ENCODE peak calls at places on chromosomes 1 and 21, in ten cellular contexts. One of them, this sample, is unnamed.

GRCh38 chr1:79006564-79006963 is at the start of gene ADGRL4:
- DNase-seq in activated CD8-positive, alpha-beta T cell treated with anti-CD3 and anti-CD28 coated beads for 36 hours: no peak
- DNase-seq in pancreas: peak; percentile 9
- DNase-seq in OCI-LY7: no peak
- DNase-seq in IMR-90: peak; percentile 50
- DNase-seq in AG09319: peak; percentile 4
- DNase-seq in astrocyte: peak; percentile 71
- DNase-seq in stomach: no peak
- DNase-seq in RWPE1: peak; percentile 3
- DNase-seq in upper lobe of right lung: peak; percentile 57
- DNase-seq in this sample: no peak

GRCh38 chr1:223331929-223332328 is 32.0 kb downstream of the SUSD4 start:
- DNase-seq in astrocyte: peak; percentile 85
- DNase-seq in upper lobe of right lung: no peak
- DNase-seq in AG09319: peak; percentile 5
- DNase-seq in pancreas: no peak
- DNase-seq in activated CD8-positive, alpha-beta T cell treated with anti-CD3 and anti-CD28 coated beads for 36 hours: no peak
- DNase-seq in OCI-LY7: no peak
- DNase-seq in stomach: no peak
- DNase-seq in RWPE1: peak; percentile 50
- DNase-seq in IMR-90: peak; percentile 72
- DNase-seq in this sample: no peak

GRCh38 chr1:50412813-50413476 is 10.3 kb downstream of the DMRTA2 start:
- DNase-seq in activated CD8-positive, alpha-beta T cell treated with anti-CD3 and anti-CD28 coated beads for 36 hours: no peak
- DNase-seq in AG09319: no peak
- DNase-seq in RWPE1: no peak
- DNase-seq in OCI-LY7: no peak
- DNase-seq in pancreas: no peak
- DNase-seq in upper lobe of right lung: no peak
- DNase-seq in stomach: no peak
- DNase-seq in astrocyte: no peak
- DNase-seq in IMR-90: no peak
- DNase-seq in this sample: no peak

GRCh38 chr1:47002211-47002610 is 21.3 kb upstream of the CYP4X1 start:
- DNase-seq in pancreas: no peak
- DNase-seq in astrocyte: no peak
- DNase-seq in stomach: no peak
- DNase-seq in OCI-LY7: peak; percentile 1
- DNase-seq in upper lobe of right lung: no peak
- DNase-seq in AG09319: no peak
- DNase-seq in IMR-90: no peak
- DNase-seq in RWPE1: peak; percentile 13
- DNase-seq in activated CD8-positive, alpha-beta T cell treated with anti-CD3 and anti-CD28 coated beads for 36 hours: no peak
- DNase-seq in this sample: no peak

GRCh38 chr1:208081972-208082371 is 162.2 kb downstream of the PLXNA2 start:
- DNase-seq in pancreas: no peak
- DNase-seq in AG09319: no peak
- DNase-seq in RWPE1: no peak
- DNase-seq in upper lobe of right lung: no peak
- DNase-seq in astrocyte: no peak
- DNase-seq in OCI-LY7: no peak
- DNase-seq in IMR-90: no peak
- DNase-seq in activated CD8-positive, alpha-beta T cell treated with anti-CD3 and anti-CD28 coated beads for 36 hours: no peak
- DNase-seq in stomach: no peak
- DNase-seq in this sample: no peak

GRCh38 chr1:178540204-178540603 is 27.3 kb downstream of the TEX35 start:
- DNase-seq in activated CD8-positive, alpha-beta T cell treated with anti-CD3 and anti-CD28 coated beads for 36 hours: no peak
- DNase-seq in AG09319: no peak
- DNase-seq in upper lobe of right lung: no peak
- DNase-seq in astrocyte: no peak
- DNase-seq in pancreas: no peak
- DNase-seq in stomach: no peak
- DNase-seq in RWPE1: no peak
- DNase-seq in IMR-90: peak; percentile 8
- DNase-seq in OCI-LY7: no peak
- DNase-seq in this sample: no peak

GRCh38 chr1:229860926-229861325 is 206.1 kb upstream of the GALNT2 start:
- DNase-seq in stomach: no peak
- DNase-seq in AG09319: no peak
- DNase-seq in IMR-90: no peak
- DNase-seq in pancreas: no peak
- DNase-seq in upper lobe of right lung: no peak
- DNase-seq in OCI-LY7: no peak
- DNase-seq in RWPE1: no peak
- DNase-seq in activated CD8-positive, alpha-beta T cell treated with anti-CD3 and anti-CD28 coated beads for 36 hours: no peak
- DNase-seq in astrocyte: no peak
- DNase-seq in this sample: no peak

GRCh38 chr1:110430366-110430765 is 20.6 kb upstream of the PROK1 start:
- DNase-seq in astrocyte: no peak
- DNase-seq in upper lobe of right lung: no peak
- DNase-seq in RWPE1: no peak
- DNase-seq in AG09319: no peak
- DNase-seq in stomach: no peak
- DNase-seq in OCI-LY7: peak; percentile 19
- DNase-seq in IMR-90: no peak
- DNase-seq in activated CD8-positive, alpha-beta T cell treated with anti-CD3 and anti-CD28 coated beads for 36 hours: no peak
- DNase-seq in pancreas: no peak
- DNase-seq in this sample: no peak

GRCh38 chr21:41750051-41750450 is 16.8 kb downstream of the RIPK4 start:
- DNase-seq in stomach: no peak
- DNase-seq in OCI-LY7: no peak
- DNase-seq in AG09319: no peak
- DNase-seq in pancreas: no peak
- DNase-seq in RWPE1: no peak
- DNase-seq in activated CD8-positive, alpha-beta T cell treated with anti-CD3 and anti-CD28 coated beads for 36 hours: no peak
- DNase-seq in upper lobe of right lung: no peak
- DNase-seq in IMR-90: peak; percentile 8
- DNase-seq in astrocyte: no peak
- DNase-seq in this sample: no peak

GRCh38 chr1:32464191-32464715 is 619 bp upstream of the ZBTB8B start:
- DNase-seq in pancreas: no peak
- DNase-seq in stomach: no peak
- DNase-seq in AG09319: no peak
- DNase-seq in astrocyte: no peak
- DNase-seq in OCI-LY7: no peak
- DNase-seq in upper lobe of right lung: no peak
- DNase-seq in IMR-90: peak; percentile 4
- DNase-seq in RWPE1: no peak
- DNase-seq in activated CD8-positive, alpha-beta T cell treated with anti-CD3 and anti-CD28 coated beads for 36 hours: no peak
- DNase-seq in this sample: no peak

GRCh38 chr1:204996981-204997380 is 46.0 kb upstream of the CNTN2 start:
- DNase-seq in stomach: no peak
- DNase-seq in upper lobe of right lung: no peak
- DNase-seq in IMR-90: no peak
- DNase-seq in activated CD8-positive, alpha-beta T cell treated with anti-CD3 and anti-CD28 coated beads for 36 hours: no peak
- DNase-seq in pancreas: no peak
- DNase-seq in OCI-LY7: no peak
- DNase-seq in astrocyte: no peak
- DNase-seq in AG09319: no peak
- DNase-seq in RWPE1: no peak
- DNase-seq in this sample: no peak

GRCh38 chr1:240344918-240345317 is 253.2 kb downstream of the FMN2 start:
- DNase-seq in RWPE1: no peak
- DNase-seq in activated CD8-positive, alpha-beta T cell treated with anti-CD3 and anti-CD28 coated beads for 36 hours: no peak
- DNase-seq in upper lobe of right lung: no peak
- DNase-seq in OCI-LY7: no peak
- DNase-seq in IMR-90: peak; percentile 61
- DNase-seq in astrocyte: peak; percentile 40
- DNase-seq in pancreas: no peak
- DNase-seq in stomach: no peak
- DNase-seq in AG09319: no peak
- DNase-seq in this sample: no peak

GRCh38 chr21:44986471-44987291 is 46.9 kb downstream of the SLX9 start:
- DNase-seq in IMR-90: no peak
- DNase-seq in astrocyte: no peak
- DNase-seq in stomach: no peak
- DNase-seq in activated CD8-positive, alpha-beta T cell treated with anti-CD3 and anti-CD28 coated beads for 36 hours: no peak
- DNase-seq in pancreas: no peak
- DNase-seq in OCI-LY7: no peak
- DNase-seq in upper lobe of right lung: peak; percentile 63
- DNase-seq in RWPE1: no peak
- DNase-seq in AG09319: no peak
- DNase-seq in this sample: no peak

GRCh38 chr1:201876148-201876547 is 12.6 kb upstream of the SHISA4 start:
- DNase-seq in RWPE1: no peak
- DNase-seq in OCI-LY7: no peak
- DNase-seq in astrocyte: no peak
- DNase-seq in upper lobe of right lung: no peak
- DNase-seq in IMR-90: peak; percentile 27
- DNase-seq in AG09319: no peak
- DNase-seq in stomach: no peak
- DNase-seq in activated CD8-positive, alpha-beta T cell treated with anti-CD3 and anti-CD28 coated beads for 36 hours: no peak
- DNase-seq in pancreas: peak; percentile 5
- DNase-seq in this sample: no peak

GRCh38 chr1:94011709-94012590 is 102.7 kb upstream of the GCLM start:
- DNase-seq in stomach: no peak
- DNase-seq in AG09319: no peak
- DNase-seq in astrocyte: peak; percentile 35
- DNase-seq in IMR-90: peak; percentile 24
- DNase-seq in upper lobe of right lung: no peak
- DNase-seq in OCI-LY7: no peak
- DNase-seq in RWPE1: no peak
- DNase-seq in activated CD8-positive, alpha-beta T cell treated with anti-CD3 and anti-CD28 coated beads for 36 hours: no peak
- DNase-seq in pancreas: no peak
- DNase-seq in this sample: no peak

DNA sequence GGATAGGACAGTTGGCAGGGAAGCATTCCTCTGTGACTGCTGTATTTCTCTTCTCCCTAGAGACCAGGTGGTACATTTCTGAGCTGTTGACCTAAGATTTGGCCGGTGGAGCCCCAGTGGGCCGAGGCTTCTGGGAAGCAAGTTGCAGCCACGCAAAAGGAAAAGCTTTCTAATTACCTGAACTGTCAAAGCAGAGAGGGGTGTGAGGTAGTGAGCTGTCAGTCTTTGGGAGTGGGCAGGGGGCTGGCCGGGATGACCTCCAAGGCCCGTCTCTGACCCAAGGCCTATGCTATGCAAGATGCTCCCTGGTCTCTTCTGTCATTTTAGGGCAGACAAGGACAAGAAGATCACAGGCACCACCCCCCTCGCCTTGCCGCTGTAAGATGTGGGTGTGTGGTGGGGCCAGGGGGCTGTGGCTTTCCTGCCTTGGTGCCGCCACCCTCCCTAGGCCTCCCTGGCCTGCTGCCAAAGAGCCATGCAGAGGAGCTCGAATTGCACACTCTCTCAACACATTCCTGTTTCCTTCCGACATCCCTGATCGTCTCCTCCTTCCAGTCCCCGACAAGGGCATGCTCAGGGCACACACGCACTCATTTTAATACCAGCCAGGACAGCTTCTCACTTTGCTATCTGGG is 7.7 kb downstream of the PADI1 start:
- DNase-seq in IMR-90: peak; percentile 73
- DNase-seq in upper lobe of right lung: peak; percentile 73
- DNase-seq in astrocyte: peak; percentile 78
- DNase-seq in stomach: peak; percentile 33
- DNase-seq in RWPE1: peak; percentile 64
- DNase-seq in activated CD8-positive, alpha-beta T cell treated with anti-CD3 and anti-CD28 coated beads for 36 hours: peak; percentile 89
- DNase-seq in pancreas: no peak
- DNase-seq in AG09319: peak; percentile 29
- DNase-seq in OCI-LY7: no peak
- DNase-seq in this sample: no peak
- TF ChIP-seq CTCF in IMR-90: no peak
- TF ChIP-seq CTCF in upper lobe of right lung: no peak
- TF ChIP-seq CTCF in astrocyte: no peak
- TF ChIP-seq CTCF in stomach: no peak
- TF ChIP-seq CTCF in RWPE1: no peak
- TF ChIP-seq CTCF in activated CD8-positive, alpha-beta T cell treated with anti-CD3 and anti-CD28 coated beads for 36 hours: no peak
- TF ChIP-seq CTCF in pancreas: no peak
- TF ChIP-seq CTCF in AG09319: no peak
- TF ChIP-seq CTCF in OCI-LY7: no peak
- TF ChIP-seq CTCF in this sample: no peak

GRCh38 chr1:113669988-113670387 is 89.3 kb downstream of the PHTF1 start:
- DNase-seq in astrocyte: no peak
- DNase-seq in stomach: no peak
- DNase-seq in activated CD8-positive, alpha-beta T cell treated with anti-CD3 and anti-CD28 coated beads for 36 hours: no peak
- DNase-seq in pancreas: no peak
- DNase-seq in AG09319: no peak
- DNase-seq in RWPE1: no peak
- DNase-seq in IMR-90: no peak
- DNase-seq in OCI-LY7: peak; percentile 14
- DNase-seq in upper lobe of right lung: no peak
- DNase-seq in this sample: no peak
- TF ChIP-seq CTCF in astrocyte: no peak
- TF ChIP-seq CTCF in stomach: no peak
- TF ChIP-seq CTCF in activated CD8-positive, alpha-beta T cell treated with anti-CD3 and anti-CD28 coated beads for 36 hours: no peak
- TF ChIP-seq CTCF in pancreas: no peak
- TF ChIP-seq CTCF in AG09319: no peak
- TF ChIP-seq CTCF in RWPE1: no peak
- TF ChIP-seq CTCF in IMR-90: no peak
- TF ChIP-seq CTCF in OCI-LY7: peak; percentile 49
- TF ChIP-seq CTCF in upper lobe of right lung: no peak
- TF ChIP-seq CTCF in this sample: no peak

DNA sequence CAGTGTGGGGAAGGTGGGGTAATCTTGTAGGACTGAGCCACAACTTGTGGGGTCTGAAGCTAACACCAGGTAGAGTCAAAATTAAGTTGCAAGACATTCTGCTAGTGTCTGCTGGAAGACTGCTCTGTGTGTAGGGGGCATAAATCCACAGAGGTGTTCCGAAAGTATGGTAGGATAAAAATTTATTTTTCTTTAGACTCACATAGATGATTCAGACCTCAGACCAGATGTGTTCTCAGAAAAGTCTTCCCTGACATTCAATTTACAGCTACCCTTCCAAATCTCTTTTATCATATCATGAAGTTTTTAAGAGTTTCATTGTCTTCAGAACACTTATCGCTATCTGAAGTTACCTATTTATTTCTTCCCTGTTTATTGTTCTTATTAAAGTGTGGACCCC is 21.3 kb downstream of the DUSP10 start:
- DNase-seq in RWPE1: no peak
- DNase-seq in stomach: no peak
- DNase-seq in astrocyte: no peak
- DNase-seq in IMR-90: peak; percentile 58
- DNase-seq in AG09319: no peak
- DNase-seq in activated CD8-positive, alpha-beta T cell treated with anti-CD3 and anti-CD28 coated beads for 36 hours: no peak
- DNase-seq in pancreas: no peak
- DNase-seq in upper lobe of right lung: no peak
- DNase-seq in OCI-LY7: no peak
- DNase-seq in this sample: no peak
- TF ChIP-seq CTCF in RWPE1: no peak
- TF ChIP-seq CTCF in stomach: no peak
- TF ChIP-seq CTCF in astrocyte: no peak
- TF ChIP-seq CTCF in IMR-90: no peak
- TF ChIP-seq CTCF in AG09319: no peak
- TF ChIP-seq CTCF in activated CD8-positive, alpha-beta T cell treated with anti-CD3 and anti-CD28 coated beads for 36 hours: no peak
- TF ChIP-seq CTCF in pancreas: no peak
- TF ChIP-seq CTCF in upper lobe of right lung: no peak
- TF ChIP-seq CTCF in OCI-LY7: no peak
- TF ChIP-seq CTCF in this sample: no peak

DNA sequence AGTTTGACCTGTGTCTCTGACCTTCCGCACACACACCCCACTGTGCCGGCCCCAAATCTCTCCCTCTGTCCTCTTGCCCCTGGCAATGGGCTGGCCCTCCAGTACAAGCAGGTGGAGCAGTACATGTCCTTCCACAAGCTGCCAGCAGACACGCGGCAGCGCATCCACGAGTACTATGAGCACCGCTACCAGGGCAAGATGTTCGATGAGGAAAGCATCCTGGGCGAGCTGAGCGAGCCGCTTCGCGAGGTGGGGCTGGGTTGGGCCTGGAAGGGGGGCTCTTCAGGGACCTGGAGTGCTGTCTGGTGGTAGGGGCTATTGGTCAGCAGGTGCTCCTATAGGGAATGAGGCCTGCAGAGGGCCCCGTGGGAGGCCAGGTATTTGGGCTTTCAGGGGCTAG is 7.8 kb downstream of the HCN3 start:
- DNase-seq in pancreas: no peak
- DNase-seq in upper lobe of right lung: no peak
- DNase-seq in IMR-90: no peak
- DNase-seq in RWPE1: no peak
- DNase-seq in activated CD8-positive, alpha-beta T cell treated with anti-CD3 and anti-CD28 coated beads for 36 hours: no peak
- DNase-seq in OCI-LY7: no peak
- DNase-seq in astrocyte: no peak
- DNase-seq in stomach: no peak
- DNase-seq in AG09319: no peak
- DNase-seq in this sample: no peak
- TF ChIP-seq CTCF in pancreas: no peak
- TF ChIP-seq CTCF in upper lobe of right lung: no peak
- TF ChIP-seq CTCF in IMR-90: no peak
- TF ChIP-seq CTCF in RWPE1: no peak
- TF ChIP-seq CTCF in activated CD8-positive, alpha-beta T cell treated with anti-CD3 and anti-CD28 coated beads for 36 hours: no peak
- TF ChIP-seq CTCF in OCI-LY7: no peak
- TF ChIP-seq CTCF in astrocyte: no peak
- TF ChIP-seq CTCF in stomach: no peak
- TF ChIP-seq CTCF in AG09319: no peak
- TF ChIP-seq CTCF in this sample: no peak